ENCODE peak calls at places on chromosomes 6 and 20, in eight cellular contexts. T is pancreas; E is stimulated activated CD4-positive, alpha-beta T cell treated with anti-CD3 and anti-CD28 coated beads, Interleukin-12 subunit alpha, Interleukin-12 subunit beta, amount 100 ng/mL, for 48 hours; U is stimulated activated CD8-positive, alpha-beta memory T cell treated with anti-CD3 and anti-CD28 coated beads, Interleukin-15, amount 100 ng/mL, for 4 hours; D is HCEC 1CT; Q is NT2/D1; N is iPS-NIHi11; F is activated CD4-positive, CD25-positive, alpha-beta regulatory T cell. H is an unnamed sample.

GRCh38 chr20:3218307-3218988 is 9.2 kb downstream of the ITPA start:
- DNase-seq in Q (no peak), F (peak), E (peak), T (peak), N (peak), U (no peak), D (no peak), H (no peak)

GRCh38 chr6:12614468-12614867 is 102.1 kb upstream of the PHACTR1 start:
- DNase-seq in T (no peak), U (no peak), D (no peak), E (no peak), Q (no peak), F (no peak), N (no peak), H (no peak)

GRCh38 chr6:39029156-39030011 is 19.2 kb upstream of the GLP1R start:
- DNase-seq in Q (no peak), T (no peak), D (no peak), N (peak), E (peak), U (no peak), F (no peak), H (peak)

GRCh38 chr20:13458860-13459451 is 179.8 kb downstream of the TASP1 start:
- DNase-seq in F (no peak), T (no peak), U (no peak), D (peak), N (peak), E (no peak), Q (peak), H (no peak)

GRCh38 chr6:127561660-127562059 is 15.3 kb upstream of the C6orf58 start:
- DNase-seq in N (no peak), U (no peak), E (no peak), Q (no peak), T (no peak), D (peak), F (no peak), H (no peak)

GRCh38 chr20:11344939-11345338 is 572.8 kb upstream of the BTBD3 start:
- DNase-seq in F (no peak), T (no peak), U (no peak), N (no peak), D (no peak), Q (no peak), E (no peak), H (no peak)

GRCh38 chr6:163402616-163403015 is 11.9 kb upstream of the QKI start:
- DNase-seq in U (no peak), D (no peak), N (no peak), T (no peak), E (no peak), Q (no peak), F (no peak), H (no peak)

GRCh38 chr6:52510213-52510562 is 66.7 kb downstream of the TRAM2 start:
- DNase-seq in N (no peak), U (no peak), D (no peak), F (no peak), E (no peak), Q (no peak), T (no peak), H (no peak)

GRCh38 chr20:555933-556332 is 12.3 kb upstream of the CSNK2A1 start:
- DNase-seq in U (no peak), N (no peak), T (no peak), E (no peak), Q (no peak), D (no peak), F (no peak), H (no peak)

GRCh38 chr20:52484438-52484837 is 292.9 kb upstream of the ZFP64 start:
- DNase-seq in Q (no peak), N (no peak), E (no peak), D (peak), U (no peak), F (no peak), T (no peak), H (no peak)

GRCh38 chr20:59002874-59003399 is 4.1 kb downstream of the CTSZ start:
- DNase-seq in E (no peak), F (no peak), T (no peak), U (no peak), D (no peak), N (no peak), Q (no peak), H (no peak)

GRCh38 chr20:7938058-7938457 is 2.2 kb downstream of the HAO1 start:
- DNase-seq in F (no peak), E (no peak), Q (no peak), D (peak), T (no peak), U (no peak), N (no peak), H (no peak)

GRCh38 chr6:20325641-20326421 is 75.8 kb upstream of the E2F3 start:
- DNase-seq in E (no peak), F (no peak), D (peak), Q (no peak), U (no peak), N (no peak), T (no peak), H (no peak)

GRCh38 chr6:5511924-5512323 is 250.6 kb downstream of the FARS2 start:
- DNase-seq in Q (no peak), N (no peak), E (no peak), F (no peak), U (no peak), T (no peak), D (peak), H (no peak)

GRCh38 chr6:153959281-153959680 is 79.8 kb upstream of the OPRM1 start:
- DNase-seq in F (no peak), T (no peak), Q (no peak), N (no peak), E (no peak), U (no peak), D (no peak), H (no peak)

GRCh38 chr6:138285800-138286199 is 67.5 kb upstream of the PBOV1 start:
- DNase-seq in F (no peak), U (no peak), E (no peak), T (no peak), D (no peak), N (no peak), Q (no peak), H (no peak)

GRCh38 chr6:37482356-37483292 is 17.1 kb downstream of the CCDC167 start:
- DNase-seq in T (no peak), D (no peak), N (no peak), U (no peak), F (no peak), E (no peak), Q (no peak), H (no peak)

GRCh38 chr6:158067436-158068015 is 85.9 kb downstream of the SYNJ2 start:
- DNase-seq in E (no peak), N (no peak), F (no peak), Q (no peak), D (no peak), U (no peak), T (no peak), H (no peak)

GRCh38 chr20:24949756-24950127 is 673 bp downstream of the CST7 start:
- DNase-seq in U (no peak), E (no peak), N (no peak), F (no peak), T (peak), Q (no peak), D (no peak), H (no peak)

GRCh38 chr20:24770628-24771556 is 178.2 kb upstream of the CST7 start:
- DNase-seq in N (no peak), U (no peak), F (no peak), T (peak), D (no peak), Q (no peak), E (no peak), H (no peak)

GRCh38 chr20:18585134-18585533 is 2.7 kb upstream of the DTD1 start:
- DNase-seq in N (peak), U (no peak), F (no peak), E (no peak), D (no peak), Q (no peak), T (no peak), H (no peak)

GRCh38 chr6:166282394-166283032 is 25.7 kb downstream of the PRR18 start:
- DNase-seq in U (no peak), T (no peak), Q (no peak), N (no peak), F (no peak), E (no peak), D (no peak), H (no peak)

GRCh38 chr6:658244-658643 is 1.3 kb upstream of the HUS1B start:
- DNase-seq in F (no peak), N (no peak), D (no peak), Q (no peak), E (no peak), T (no peak), U (no peak), H (no peak)

GRCh38 chr6:61868507-61869080 is 417.4 kb downstream of the KHDRBS2 start:
- DNase-seq in Q (no peak), N (no peak), D (no peak), T (no peak), F (no peak), U (no peak), E (no peak), H (no peak)

GRCh38 chr20:11712611-11713160 is 205.0 kb upstream of the BTBD3 start:
- DNase-seq in U (no peak), F (no peak), N (no peak), Q (no peak), E (no peak), T (no peak), D (no peak), H (no peak)

GRCh38 chr6:35082046-35082732 is 59.0 kb downstream of the TCP11 start:
- DNase-seq in U (no peak), D (no peak), T (no peak), E (no peak), Q (no peak), F (no peak), N (peak), H (no peak)

GRCh38 chr6:149139782-149140136 is 177.8 kb upstream of the TAB2 start:
- DNase-seq in T (no peak), E (no peak), Q (no peak), D (no peak), N (no peak), F (no peak), U (no peak), H (no peak)

GRCh38 chr20:60372822-60373221 is 414.6 kb downstream of the CDH26 start:
- DNase-seq in F (no peak), D (no peak), T (no peak), Q (no peak), U (no peak), N (no peak), E (no peak), H (no peak)

GRCh38 chr6:2816158-2816557 is 25.5 kb downstream of the SERPINB1 start:
- DNase-seq in Q (no peak), E (no peak), D (no peak), T (no peak), U (no peak), F (no peak), N (no peak), H (no peak)

GRCh38 chr6:131868836-131869235 is 61.0 kb downstream of the ENPP1 start:
- DNase-seq in N (no peak), U (no peak), E (no peak), D (no peak), T (no peak), Q (no peak), F (no peak), H (no peak)

GRCh38 chr6:70413829-70414494 is 654 bp downstream of the FAM135A start:
- DNase-seq in D (peak), T (no peak), F (no peak), N (no peak), E (no peak), U (no peak), Q (no peak), H (no peak)

GRCh38 chr20:62229667-62230066 is 8.7 kb upstream of the OSBPL2 start:
- DNase-seq in D (no peak), F (no peak), E (no peak), T (no peak), U (no peak), Q (no peak), N (no peak), H (no peak)

GRCh38 chr20:25336561-25337422 is 53.8 kb downstream of the ABHD12 start:
- DNase-seq in Q (no peak), F (no peak), U (no peak), N (no peak), E (no peak), T (peak), D (peak), H (peak)

GRCh38 chr6:105072799-105073199 is 107.0 kb downstream of the POPDC3 start:
- DNase-seq in F (no peak), N (no peak), E (no peak), Q (no peak), T (no peak), U (no peak), D (peak), H (no peak)

GRCh38 chr6:39236742-39237141 is 7.5 kb upstream of the KCNK5 start:
- DNase-seq in T (no peak), E (no peak), Q (no peak), D (no peak), U (no peak), N (no peak), F (no peak), H (no peak)

GRCh38 chr20:54353337-54353736 is 122.1 kb upstream of the DOK5 start:
- DNase-seq in D (no peak), N (no peak), E (no peak), U (no peak), T (no peak), F (no peak), Q (no peak), H (no peak)

GRCh38 chr6:10801224-10801848 is 37.0 kb downstream of the MAK start:
- DNase-seq in Q (peak), N (peak), D (peak), U (peak), F (peak), T (peak), E (peak), H (peak)

H was measured in DMS 273 treated with DMSO at 0.1 percent for 48 hours.